ENCODE peak calls at places on chromosomes 4 and X, in six cellular contexts. One of them, this sample, is unnamed.

GRCh38 chr4:112284166-112284565 is 1.5 kb downstream of the TIFA start:
- DNase-seq in HCEC 1CT: peak
- DNase-seq in effector memory CD8-positive, alpha-beta T cell: peak
- DNase-seq in T-cell: no peak
- DNase-seq in NCI-H748 treated with DMSO at 0.1 percent for 48 hours: no peak
- DNase-seq in HFFc6: no peak
- DNase-seq in this sample: no peak

GRCh38 chr4:152045781-152046571 is 285.2 kb upstream of the GATB start:
- DNase-seq in effector memory CD8-positive, alpha-beta T cell: no peak
- DNase-seq in HFFc6: no peak
- DNase-seq in T-cell: no peak
- DNase-seq in HCEC 1CT: no peak
- DNase-seq in NCI-H748 treated with DMSO at 0.1 percent for 48 hours: no peak
- DNase-seq in this sample: peak

GRCh38 chr4:24915121-24915922 is 2.5 kb upstream of the CCDC149 start:
- DNase-seq in NCI-H748 treated with DMSO at 0.1 percent for 48 hours: no peak
- DNase-seq in HFFc6: no peak
- DNase-seq in T-cell: no peak
- DNase-seq in effector memory CD8-positive, alpha-beta T cell: no peak
- DNase-seq in HCEC 1CT: no peak
- DNase-seq in this sample: no peak

GRCh38 chr4:182748283-182748682 is 168.9 kb downstream of the DCTD start:
- DNase-seq in effector memory CD8-positive, alpha-beta T cell: no peak
- DNase-seq in HCEC 1CT: no peak
- DNase-seq in T-cell: no peak
- DNase-seq in NCI-H748 treated with DMSO at 0.1 percent for 48 hours: no peak
- DNase-seq in HFFc6: no peak
- DNase-seq in this sample: no peak

GRCh38 chr4:54879576-54879975 is 221.8 kb downstream of the KIT start:
- DNase-seq in T-cell: no peak
- DNase-seq in NCI-H748 treated with DMSO at 0.1 percent for 48 hours: no peak
- DNase-seq in effector memory CD8-positive, alpha-beta T cell: no peak
- DNase-seq in HCEC 1CT: peak
- DNase-seq in HFFc6: peak
- DNase-seq in this sample: no peak

GRCh38 chrX:134377537-134377936 is 82.4 kb upstream of the HPRT1 start:
- DNase-seq in HFFc6: peak
- DNase-seq in effector memory CD8-positive, alpha-beta T cell: no peak
- DNase-seq in T-cell: no peak
- DNase-seq in HCEC 1CT: peak
- DNase-seq in NCI-H748 treated with DMSO at 0.1 percent for 48 hours: no peak
- DNase-seq in this sample: no peak

GRCh38 chrX:25858273-25858880 is 279.8 kb upstream of the MAGEB18 start:
- DNase-seq in HCEC 1CT: no peak
- DNase-seq in NCI-H748 treated with DMSO at 0.1 percent for 48 hours: no peak
- DNase-seq in T-cell: no peak
- DNase-seq in HFFc6: no peak
- DNase-seq in effector memory CD8-positive, alpha-beta T cell: no peak
- DNase-seq in this sample: no peak

GRCh38 chr4:149790172-149790907 is 25.3 kb downstream of the IQCM start:
- DNase-seq in T-cell: no peak
- DNase-seq in effector memory CD8-positive, alpha-beta T cell: no peak
- DNase-seq in HCEC 1CT: peak
- DNase-seq in NCI-H748 treated with DMSO at 0.1 percent for 48 hours: no peak
- DNase-seq in HFFc6: no peak
- DNase-seq in this sample: no peak

GRCh38 chrX:121052122-121052521 is 4.7 kb downstream of the GLUD2 start:
- DNase-seq in HCEC 1CT: no peak
- DNase-seq in NCI-H748 treated with DMSO at 0.1 percent for 48 hours: no peak
- DNase-seq in effector memory CD8-positive, alpha-beta T cell: no peak
- DNase-seq in HFFc6: no peak
- DNase-seq in T-cell: no peak
- DNase-seq in this sample: no peak

GRCh38 chrX:123920065-123920785 is 41.3 kb upstream of the STAG2 start:
- DNase-seq in NCI-H748 treated with DMSO at 0.1 percent for 48 hours: no peak
- DNase-seq in HFFc6: peak
- DNase-seq in T-cell: no peak
- DNase-seq in effector memory CD8-positive, alpha-beta T cell: no peak
- DNase-seq in HCEC 1CT: peak
- DNase-seq in this sample: no peak